ENCODE peak calls at places on chromosomes 6 and 20, in eight cellular contexts. W, Q, M, K, X, A, N and T are unnamed samples.
A peak's percentile ranks its signal among the peaks of the same experiment; 100 is the strongest.

GRCh38 chr6:106670236-106670635 is 40.9 kb downstream of the QRSL1 start:
- DNase-seq in X (no peak), K (no peak), M (no peak), W (no peak), Q (no peak), N (no peak), A (no peak), T (no peak)

GRCh38 chr20:12180107-12180661 is 262.5 kb downstream of the BTBD3 start:
- DNase-seq in M (no peak), N (no peak), X (peak; percentile 61), A (no peak), Q (no peak), K (no peak), W (no peak), T (no peak)

GRCh38 chr6:43846556-43846955 is 76.5 kb downstream of the VEGFA start:
- DNase-seq in N (peak; percentile 82), K (peak; percentile 82), A (no peak), Q (no peak), M (no peak), X (peak; percentile 48), W (peak; percentile 74), T (peak; percentile 62)

GRCh38 chr20:21520702-21521595 is 7.1 kb upstream of the NKX2-2 start:
- DNase-seq in N (no peak), M (no peak), Q (no peak), A (no peak), X (no peak), W (no peak), K (no peak), T (no peak)

GRCh38 chr6:15969236-15969778 is 159.6 kb upstream of the MYLIP start:
- DNase-seq in Q (no peak), A (no peak), N (no peak), K (no peak), W (no peak), M (no peak), X (no peak), T (peak; percentile 44)

GRCh38 chr6:66605971-66606370 is 898.9 kb upstream of the EYS start:
- DNase-seq in K (peak; percentile 67), X (peak; percentile 66), N (peak; percentile 31), M (no peak), W (peak; percentile 3), Q (no peak), A (no peak), T (peak; percentile 0)

GRCh38 chr20:47949230-47949629 is 163.9 kb upstream of the SULF2 start:
- DNase-seq in M (no peak), A (no peak), N (peak; percentile 74), W (no peak), K (no peak), Q (no peak), X (no peak), T (no peak)

GRCh38 chr6:30568245-30568644 is 3.0 kb upstream of the ABCF1 start:
- DNase-seq in X (no peak), N (no peak), A (no peak), K (no peak), W (no peak), M (no peak), Q (no peak), T (no peak)

GRCh38 chr20:45304464-45304999 is 2.1 kb upstream of the RBPJL start:
- DNase-seq in W (no peak), A (no peak), X (no peak), M (no peak), N (no peak), K (no peak), Q (no peak), T (no peak)

GRCh38 chr6:117269649-117270120 is 4.3 kb downstream of the VGLL2 start:
- DNase-seq in N (no peak), Q (no peak), A (no peak), W (no peak), M (no peak), K (no peak), X (no peak), T (no peak)

GRCh38 chr6:162772466-162772865 is 44.7 kb downstream of the PACRG start:
- DNase-seq in X (no peak), A (no peak), N (no peak), M (peak; percentile 63), W (no peak), K (no peak), Q (no peak), T (no peak)

GRCh38 chr6:42304313-42304712 is 86.7 kb upstream of the MRPS10 start:
- DNase-seq in W (peak; percentile 31), M (no peak), A (no peak), K (peak; percentile 66), X (peak; percentile 61), N (no peak), Q (no peak), T (no peak)

DNA sequence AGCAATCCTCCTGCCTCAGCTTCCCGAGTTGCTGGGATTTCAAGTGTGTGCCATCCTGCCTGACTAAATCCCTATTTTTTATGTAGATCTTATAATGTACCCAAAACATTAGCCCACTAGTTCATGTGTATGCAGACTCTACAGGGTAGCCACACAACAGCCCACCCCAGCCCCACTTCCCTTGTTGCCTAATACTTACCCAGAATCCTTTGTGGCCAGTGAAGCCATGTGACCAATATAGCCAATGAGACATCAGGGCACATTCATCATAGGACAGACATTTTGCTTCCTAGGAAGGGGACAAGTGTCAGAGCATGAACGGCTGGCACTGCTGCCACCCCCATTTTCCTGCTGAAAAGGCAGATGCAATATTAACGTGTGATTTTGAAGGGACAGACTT is 36.0 kb upstream of the TCP11 start:
- DNase-seq in K (no peak), W (no peak), X (no peak), N (no peak), Q (peak; percentile 16), M (no peak), A (no peak), T (no peak)
- H2AFZ ChIP-seq in K (no peak overlapping the region), W (peak overlapping the region; percentile 79), X (no peak overlapping the region), N (peak overlapping the region; percentile 42), Q (peak overlapping the region; percentile 48), M (no peak overlapping the region), A (no peak overlapping the region), T (no peak overlapping the region)

DNA sequence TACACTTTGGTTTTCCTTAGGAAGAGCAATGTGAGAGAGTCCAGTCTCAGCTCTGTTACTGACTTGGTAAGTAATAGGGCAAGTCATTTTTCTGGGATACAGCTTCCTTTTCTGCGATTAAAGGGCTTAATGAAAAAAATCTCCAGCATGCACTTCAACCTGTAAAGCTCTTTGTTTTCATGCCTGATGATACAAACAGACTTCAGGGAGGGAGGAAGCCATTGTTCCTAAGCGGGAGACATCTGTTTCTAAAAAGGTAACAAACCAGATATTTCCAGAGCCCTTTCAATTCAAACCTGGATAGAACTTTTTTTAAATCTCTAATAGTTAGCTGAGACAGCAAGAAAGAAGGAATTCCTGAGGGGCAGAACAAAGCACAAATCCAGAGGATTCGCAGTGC is 5.2 kb upstream of the CASS4 start:
- DNase-seq in X (no peak), Q (no peak), N (no peak), W (no peak), K (no peak), A (no peak), M (no peak), T (no peak)
- H2AFZ ChIP-seq in X (no peak overlapping the region), Q (no peak overlapping the region), N (no peak overlapping the region), W (no peak overlapping the region), K (no peak overlapping the region), A (no peak overlapping the region), M (no peak overlapping the region), T (no peak overlapping the region)

GRCh38 chr6:149987602-149988107 is 23.9 kb downstream of the ULBP1 start:
- DNase-seq in M (no peak), X (no peak), W (no peak), A (no peak), Q (no peak), K (no peak), N (no peak), T (no peak)

GRCh38 chr6:149988550-149989336 is 25.0 kb downstream of the ULBP1 start:
- DNase-seq in Q (no peak), X (no peak), K (no peak), N (no peak), A (no peak), W (no peak), M (no peak), T (no peak)

GRCh38 chr6:149991838-149992237 is 28.1 kb downstream of the ULBP1 start:
- DNase-seq in X (no peak), M (no peak), W (no peak), A (no peak), K (no peak), Q (no peak), N (no peak), T (no peak)

GRCh38 chr6:149990109-149990671 is 26.4 kb downstream of the ULBP1 start:
- DNase-seq in X (no peak), W (no peak), M (no peak), N (no peak), A (no peak), Q (no peak), K (no peak), T (no peak)

GRCh38 chr6:149990672-149991402 is 27.1 kb downstream of the ULBP1 start:
- DNase-seq in N (no peak), A (peak; percentile 6), W (no peak), K (peak; percentile 19), X (no peak), M (no peak), Q (peak; percentile 29), T (no peak)
- H2AFZ ChIP-seq in N (peak overlapping the region; percentile 48), A (no peak overlapping the region), W (peak overlapping the region; percentile 48), K (peak overlapping the region; percentile 56), X (no peak overlapping the region), M (peak overlapping the region; percentile 87), Q (no peak overlapping the region), T (peak overlapping the region; percentile 54)

DNA sequence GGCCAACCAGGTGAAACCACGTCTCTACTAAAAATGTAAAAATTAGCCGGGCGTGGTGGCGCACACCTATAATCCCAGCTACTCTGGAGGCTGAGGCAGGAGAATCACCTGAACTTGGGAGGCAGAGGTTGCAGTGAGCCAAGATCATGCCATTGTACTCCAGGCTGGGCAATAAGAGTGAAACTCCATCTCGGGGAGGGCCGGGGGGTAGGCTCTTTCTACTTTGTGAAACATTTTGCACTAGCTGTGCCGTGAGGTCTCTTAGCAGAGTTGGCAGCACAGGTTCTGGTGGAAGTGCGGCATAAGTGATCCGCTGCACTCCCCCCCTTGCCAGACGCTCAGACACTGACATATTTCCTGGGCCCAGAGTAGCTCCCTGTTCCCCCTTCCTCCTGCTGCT is 24.5 kb downstream of the PSMG4 start:
- DNase-seq in W (no peak), N (no peak), X (no peak), A (no peak), Q (no peak), K (no peak), M (no peak), T (no peak)
- H2AFZ ChIP-seq in W (no peak overlapping the region), N (no peak overlapping the region), X (no peak overlapping the region), A (no peak overlapping the region), Q (no peak overlapping the region), K (no peak overlapping the region), M (no peak overlapping the region), T (no peak overlapping the region)